ENCODE peak calls at places on chromosome 9, in nine cellular contexts. O is pancreas; G is NCI-H2171 treated with DMSO at 0.1 percent for 48 hours; H is CD8-positive, alpha-beta T cell; D is EL; I is GM12865; B is SK-MEL-5; P is SK-N-SH; J is endothelial cell. N is an unnamed sample.
A peak's percentile ranks its signal among the peaks of the same experiment; 100 is the strongest.

GRCh38 chr9:112434487-112434886 is 52.1 kb upstream of the KIAA1958 start:
- DNase-seq in D (no peak), P (no peak), B (no peak), H (no peak), I (no peak), J (no peak), G (no peak), O (no peak), N (no peak)

GRCh38 chr9:108562176-108562575 is 293.6 kb downstream of the ACTL7B start:
- DNase-seq in I (no peak), P (no peak), G (no peak), D (no peak), O (no peak), H (no peak), J (no peak), B (no peak), N (no peak)

GRCh38 chr9:89431930-89432725 is 65.8 kb downstream of the SEMA4D start:
- DNase-seq in P (no peak), I (peak; percentile 57), B (no peak), D (no peak), J (no peak), G (no peak), H (no peak), O (no peak), N (no peak)

GRCh38 chr9:32968101-32969011 is 33.1 kb downstream of the APTX start:
- DNase-seq in O (peak; percentile 18), P (peak; percentile 51), B (peak; percentile 55), G (peak; percentile 2), H (peak; percentile 38), J (peak; percentile 66), D (peak; percentile 52), I (peak; percentile 51), N (peak; percentile 73)

GRCh38 chr9:14246951-14247350 is 67.0 kb downstream of the NFIB start:
- DNase-seq in P (no peak), G (no peak), J (no peak), I (no peak), B (no peak), O (no peak), D (no peak), H (no peak), N (no peak)

GRCh38 chr9:134139081-134139480 is 3.2 kb downstream of the WDR5 start:
- DNase-seq in D (peak; percentile 18), P (peak; percentile 50), B (no peak), J (no peak), G (no peak), I (no peak), H (no peak), O (no peak), N (no peak)

GRCh38 chr9:91151741-91152095 is 210.0 kb downstream of the AUH start:
- DNase-seq in O (no peak), G (no peak), P (no peak), H (no peak), J (no peak), D (no peak), I (no peak), B (no peak), N (no peak)

GRCh38 chr9:87958591-87958990 is 15.7 kb downstream of the CDK20 start:
- DNase-seq in O (no peak), B (no peak), G (no peak), I (no peak), D (no peak), H (no peak), J (no peak), P (no peak), N (no peak)

GRCh38 chr9:72271617-72272478 is 93.2 kb downstream of the ZFAND5 start:
- DNase-seq in P (peak; percentile 50), J (peak; percentile 76), I (peak; percentile 70), H (peak; percentile 19), G (peak; percentile 42), D (peak; percentile 49), B (peak; percentile 77), O (peak; percentile 29), N (peak; percentile 61)

GRCh38 chr9:93058357-93059096 is at the start of gene SUSD3:
- DNase-seq in P (peak; percentile 97), H (peak; percentile 53), B (no peak), O (peak; percentile 37), J (peak; percentile 66), G (peak; percentile 67), I (peak; percentile 90), D (peak; percentile 33), N (peak; percentile 42)

GRCh38 chr9:95738438-95738837 is 137.1 kb upstream of the ERCC6L2 start:
- DNase-seq in G (no peak), J (no peak), O (no peak), H (no peak), P (no peak), B (no peak), I (no peak), D (no peak), N (no peak)

GRCh38 chr9:16624356-16624755 is 246.1 kb downstream of the BNC2 start:
- DNase-seq in J (no peak), G (peak; percentile 3), H (no peak), B (no peak), O (no peak), P (no peak), I (no peak), D (no peak), N (no peak)

GRCh38 chr9:121895274-121895835 is 197.8 kb downstream of the TTLL11 start:
- DNase-seq in J (no peak), O (no peak), P (no peak), G (no peak), H (no peak), D (no peak), I (no peak), B (no peak), N (no peak)

GRCh38 chr9:129549139-129549538 is 71.8 kb downstream of the C9orf50 start:
- DNase-seq in B (no peak), I (no peak), H (no peak), P (no peak), D (no peak), G (no peak), O (no peak), J (no peak), N (no peak)

GRCh38 chr9:36698984-36699383 is 126.3 kb downstream of the MELK start:
- DNase-seq in I (no peak), H (no peak), J (no peak), G (no peak), O (no peak), D (no peak), P (no peak), B (no peak), N (no peak)

GRCh38 chr9:132068604-132069003 is 11.1 kb downstream of the MED27 start:
- DNase-seq in O (no peak), D (no peak), G (no peak), B (no peak), H (no peak), J (no peak), I (no peak), P (no peak), N (no peak)

GRCh38 chr9:228929-229695 is 14.4 kb downstream of the DOCK8 start:
- DNase-seq in G (no peak), B (no peak), H (no peak), D (no peak), I (no peak), J (no peak), P (no peak), O (no peak), N (no peak)

GRCh38 chr9:121386442-121387175 is 16.6 kb upstream of the STOM start:
- DNase-seq in I (no peak), H (no peak), G (no peak), B (no peak), O (no peak), J (no peak), P (no peak), D (no peak), N (no peak)

GRCh38 chr9:2489838-2490314 is 131.7 kb upstream of the VLDLR start:
- DNase-seq in I (no peak), J (no peak), G (peak; percentile 25), O (no peak), D (peak; percentile 45), H (no peak), P (peak; percentile 73), B (peak; percentile 88), N (no peak)

GRCh38 chr9:105656131-105656921 is 5.9 kb upstream of the TAL2 start:
- DNase-seq in B (no peak), P (peak; percentile 86), D (peak; percentile 18), O (no peak), G (peak; percentile 55), J (peak; percentile 50), H (no peak), I (peak; percentile 33), N (peak; percentile 50)

GRCh38 chr9:133708770-133709611 is 29.2 kb downstream of the SARDH start:
- DNase-seq in B (no peak), G (peak; percentile 98), I (peak; percentile 65), J (no peak), D (no peak), O (no peak), H (peak; percentile 38), P (no peak), N (no peak)

GRCh38 chr9:115165233-115165632 is 47.3 kb upstream of the TNC start:
- DNase-seq in I (no peak), D (no peak), B (no peak), P (no peak), H (no peak), O (no peak), G (no peak), J (no peak), N (no peak)

GRCh38 chr9:134642385-134643181 is 980 bp downstream of the COL5A1 start:
- DNase-seq in P (peak; percentile 66), B (no peak), D (peak; percentile 90), J (peak; percentile 15), I (no peak), H (no peak), O (no peak), G (peak; percentile 9), N (peak; percentile 14)

GRCh38 chr9:121558423-121558950 is 58.8 kb upstream of the GGTA1 start:
- DNase-seq in P (no peak), J (no peak), B (no peak), D (no peak), I (peak; percentile 16), H (no peak), O (no peak), G (no peak), N (no peak)

GRCh38 chr9:75027187-75028107 is 646 bp downstream of the CARNMT1 start:
- DNase-seq in J (peak; percentile 53), H (peak; percentile 22), D (peak; percentile 40), O (peak; percentile 70), B (peak; percentile 55), I (peak; percentile 78), G (peak; percentile 57), P (peak; percentile 85), N (peak; percentile 3)

GRCh38 chr9:36765468-36766341 is 193.0 kb downstream of the MELK start:
- DNase-seq in J (peak; percentile 75), O (peak; percentile 88), B (peak; percentile 52), P (peak; percentile 97), G (peak; percentile 95), D (peak; percentile 56), H (peak; percentile 83), I (peak; percentile 97), N (peak; percentile 83)

GRCh38 chr9:33161011-33161588 is 6.0 kb downstream of the B4GALT1 start:
- DNase-seq in H (no peak), J (no peak), B (no peak), P (peak; percentile 62), O (no peak), D (peak; percentile 99), G (no peak), I (peak; percentile 68), N (no peak)

GRCh38 chr9:132498811-132499210 is 83.6 kb upstream of the BARHL1 start:
- DNase-seq in I (no peak), B (no peak), O (no peak), P (peak; percentile 53), J (no peak), G (no peak), D (peak; percentile 53), H (no peak), N (no peak)

GRCh38 chr9:8780386-8780785 is 980.8 kb upstream of the DMAC1 start:
- DNase-seq in H (no peak), I (no peak), O (no peak), D (no peak), G (no peak), P (no peak), J (no peak), B (no peak), N (no peak)

GRCh38 chr9:72843525-72844439 is 109.1 kb downstream of the ALDH1A1 start:
- DNase-seq in D (no peak), J (no peak), O (no peak), H (no peak), I (peak; percentile 12), B (peak; percentile 66), G (no peak), P (no peak), N (no peak)

GRCh38 chr9:97900103-97900737 is 22.1 kb downstream of the TRMO start:
- DNase-seq in I (no peak), B (peak; percentile 95), G (no peak), P (no peak), O (no peak), J (no peak), D (peak; percentile 46), H (no peak), N (no peak)

N was measured in neural crest cell.